ENCODE peak calls at places on chromosomes 2 and 18, in seven cellular contexts. M is glutamatergic neuron, C is PC-3, N is choroid plexus epithelial cell, R is osteocyte, Q is Calu3, Z is fibroblast of lung. W is an unnamed sample.

GRCh38 chr2:177550264-177551200 is 158.0 kb downstream of the AGPS start:
- DNase-seq in C (no peak), Q (no peak), N (peak), R (no peak), M (no peak), Z (peak), W (no peak)

GRCh38 chr18:9673296-9674251 is 34.5 kb upstream of the RAB31 start:
- DNase-seq in N (peak), R (peak), C (peak), Q (peak), Z (peak), M (no peak), W (no peak)

GRCh38 chr2:111972955-111973565 is 74.7 kb downstream of the MERTK start:
- DNase-seq in R (no peak), C (peak), Z (peak), M (no peak), Q (no peak), N (no peak), W (no peak)

GRCh38 chr18:48475635-48476549 is 62.9 kb upstream of the CTIF start:
- DNase-seq in Q (peak), Z (peak), C (peak), N (peak), R (peak), M (peak), W (peak)

GRCh38 chr2:20141056-20141762 is 83.7 kb downstream of the SDC1 start:
- DNase-seq in C (peak), Q (peak), Z (peak), M (no peak), R (no peak), N (peak), W (no peak)

GRCh38 chr2:2188344-2189111 is 142.5 kb downstream of the MYT1L start:
- DNase-seq in C (no peak), Z (no peak), M (no peak), N (no peak), Q (no peak), R (no peak), W (no peak)

GRCh38 chr2:65431417-65432226 is 777 bp downstream of the SPRED2 start:
- DNase-seq in R (no peak), Z (peak), Q (peak), C (peak), N (peak), M (peak), W (peak)

GRCh38 chr18:9671214-9671613 is 36.9 kb upstream of the RAB31 start:
- DNase-seq in M (no peak), N (no peak), C (no peak), Q (no peak), R (no peak), Z (no peak), W (no peak)

GRCh38 chr2:218517434-218518206 is 50.5 kb downstream of the USP37 start:
- DNase-seq in N (no peak), R (no peak), Q (no peak), C (no peak), Z (no peak), M (no peak), W (no peak)

GRCh38 chr2:44268259-44268649 is 7.0 kb upstream of the SLC3A1 start:
- DNase-seq in C (peak), Z (peak), Q (peak), M (no peak), N (peak), R (no peak), W (no peak)

GRCh38 chr18:10858477-10858876 is 290.9 kb downstream of the PIEZO2 start:
- DNase-seq in N (no peak), Q (no peak), R (no peak), Z (no peak), C (no peak), M (no peak), W (no peak)

GRCh38 chr2:317501-318424 is 29.9 kb upstream of the ALKAL2 start:
- DNase-seq in C (peak), M (peak), N (peak), R (no peak), Q (no peak), Z (peak), W (peak)

GRCh38 chr2:235981629-235982028 is 186.6 kb downstream of the GBX2 start:
- DNase-seq in R (no peak), N (no peak), Z (no peak), M (no peak), Q (no peak), C (no peak), W (peak)

GRCh38 chr2:31079665-31080064 is 58.6 kb downstream of the GALNT14 start:
- DNase-seq in Z (no peak), N (no peak), M (peak), C (no peak), Q (no peak), R (no peak), W (peak)
- TF ChIP-seq CTCF in Z (peak), N (peak), M (peak), C (peak), Q (no peak), R (peak), W (peak)

GRCh38 chr2:163878718-163879117 is 142.9 kb upstream of the FIGN start:
- DNase-seq in Q (peak), R (no peak), M (peak), C (peak), Z (peak), N (peak), W (peak)
- TF ChIP-seq CTCF in Q (peak), R (peak), M (peak), C (peak), Z (peak), N (peak), W (peak)

DNA sequence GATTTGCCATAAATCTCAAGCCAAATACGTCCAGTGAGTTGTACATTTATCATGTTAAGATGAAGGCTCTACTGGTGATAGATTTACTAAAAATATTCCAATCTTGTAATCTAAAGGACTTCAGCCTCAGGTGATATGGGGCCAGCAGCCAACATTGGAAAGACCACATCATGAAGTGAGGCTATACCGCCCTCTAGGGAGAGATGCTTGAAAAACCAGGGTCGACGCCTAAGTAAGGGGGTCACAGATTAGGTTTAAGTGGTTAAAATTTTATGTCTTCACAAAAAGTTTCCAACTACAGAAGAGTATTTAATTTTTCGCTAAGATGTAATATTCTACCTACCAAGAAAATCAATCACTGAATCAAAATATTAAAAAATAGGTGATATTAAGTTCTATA is 33.3 kb downstream of the DOCK10 start:
- DNase-seq in C (peak), R (no peak), N (peak), Q (no peak), M (peak), Z (peak), W (no peak)
- TF ChIP-seq CTCF in C (peak), R (peak), N (peak), Q (peak), M (peak), Z (no peak), W (peak)

GRCh38 chr2:104521247-104521646 is 332.7 kb upstream of the POU3F3 start:
- DNase-seq in N (no peak), R (no peak), C (no peak), Z (no peak), Q (no peak), M (no peak), W (no peak)
- TF ChIP-seq CTCF in N (no peak), R (peak), C (no peak), Z (no peak), Q (no peak), M (no peak), W (no peak)